ENCODE peak calls at places on chromosome 4, in six cellular contexts. D is spleen; I is SJSA1; R is activated CD4-positive, alpha-beta T cell treated with anti-CD3 and anti-CD28 coated beads, Interleukin-2, amount 50 U/mL, for 48 hours; G is endothelial cell; A is KBM-7. J is an unnamed sample.

GRCh38 chr4:87716350-87717041 is 66.4 kb downstream of the DMP1 start:
- DNase-seq in D (no peak), I (no peak), R (no peak), G (no peak), A (no peak), J (no peak)

GRCh38 chr4:10643600-10644425 is 40.8 kb downstream of the CLNK start:
- DNase-seq in D (no peak), I (no peak), R (no peak), G (no peak), A (no peak), J (no peak)

GRCh38 chr4:54090804-54091623 is 8.9 kb upstream of the GSX2 start:
- DNase-seq in D (no peak), I (no peak), R (no peak), G (no peak), A (peak), J (no peak)

GRCh38 chr4:7261174-7261573 is 68.8 kb downstream of the SORCS2 start:
- DNase-seq in D (no peak), I (no peak), R (no peak), G (no peak), A (no peak), J (no peak)

GRCh38 chr4:147345662-147346061 is 135.2 kb upstream of the EDNRA start:
- DNase-seq in D (no peak), I (no peak), R (no peak), G (no peak), A (no peak), J (no peak)

GRCh38 chr4:124907881-124908280 is 195.3 kb upstream of the ANKRD50 start:
- DNase-seq in D (no peak), I (no peak), R (no peak), G (no peak), A (no peak), J (no peak)

GRCh38 chr4:121168865-121169281 is 4.8 kb upstream of the TNIP3 start:
- DNase-seq in D (no peak), I (no peak), R (no peak), G (no peak), A (no peak), J (no peak)

GRCh38 chr4:80471701-80472100 is 136.2 kb downstream of the CFAP299 start:
- DNase-seq in D (no peak), I (peak), R (no peak), G (no peak), A (no peak), J (no peak)

GRCh38 chr4:54586343-54586953 is 71.3 kb upstream of the KIT start:
- DNase-seq in D (no peak), I (no peak), R (no peak), G (no peak), A (no peak), J (no peak)

GRCh38 chr4:137946423-137946822 is 295.7 kb downstream of the SLC7A11 start:
- DNase-seq in D (no peak), I (no peak), R (no peak), G (no peak), A (no peak), J (no peak)

GRCh38 chr4:74219241-74219640 is 61.3 kb downstream of the MTHFD2L start:
- DNase-seq in D (no peak), I (no peak), R (no peak), G (no peak), A (no peak), J (no peak)

GRCh38 chr4:38097818-38098217 is 137.6 kb downstream of the PTTG2 start:
- DNase-seq in D (no peak), I (no peak), R (no peak), G (no peak), A (no peak), J (no peak)

GRCh38 chr4:8201341-8201781 is 2.3 kb downstream of the SH3TC1 start:
- DNase-seq in D (peak), I (no peak), R (peak), G (no peak), A (peak), J (peak)

GRCh38 chr4:166198041-166198440 is 325.0 kb downstream of the TLL1 start:
- DNase-seq in D (no peak), I (no peak), R (no peak), G (no peak), A (no peak), J (no peak)

GRCh38 chr4:83552085-83552484 is 16.2 kb downstream of the GPAT3 start:
- DNase-seq in D (no peak), I (peak), R (no peak), G (no peak), A (no peak), J (no peak)

GRCh38 chr4:75172551-75172950 is 239.6 kb downstream of the PARM1 start:
- DNase-seq in D (no peak), I (no peak), R (no peak), G (no peak), A (no peak), J (no peak)

J was measured in activated CD4-positive, alpha-beta memory T cell treated with anti-CD3 and anti-CD28 coated beads, Interleukin-2, amount 10 ng/mL, durations not matched to agents 7 days and 5 days.